ENCODE peak calls at places on chromosomes 3 and 15, in eight cellular contexts. E is IMR-90, R is SK-N-SH, F is K562, S is neural progenitor cell, T is PC-3, K is fibroblast of lung, M is mammary epithelial cell. P is an unnamed sample. For H3K9me3 and H4K20me1, the result is how much of the 10 kb centered on the place peaks cover.

GRCh38 chr3:8324727-8325126 is 176.9 kb upstream of the LMCD1 start:
- DNase-seq in E (peak), R (peak), F (no peak), S (peak), T (peak), K (peak), M (peak), P (peak)

GRCh38 chr3:196454935-196455334 is 22.7 kb upstream of the UBXN7 start:
- DNase-seq in E (peak), R (no peak), F (no peak), S (no peak), T (no peak), K (no peak), M (no peak), P (no peak)

GRCh38 chr15:50344006-50344464 is 11.0 kb downstream of the GABPB1 start:
- DNase-seq in E (no peak), R (no peak), F (no peak), S (no peak), T (no peak), K (no peak), M (no peak), P (no peak)

GRCh38 chr3:5039585-5039984 is 60.3 kb downstream of the BHLHE40 start:
- DNase-seq in E (no peak), R (no peak), F (no peak), S (no peak), T (no peak), K (no peak), M (no peak), P (no peak)

GRCh38 chr15:76185716-76186115 is 125.6 kb downstream of the ETFA start:
- DNase-seq in E (peak), R (no peak), F (peak), S (peak), T (peak), K (peak), M (peak), P (peak)

GRCh38 chr3:51568978-51569377 is 30.5 kb downstream of the RAD54L2 start:
- DNase-seq in E (peak), R (no peak), F (no peak), S (no peak), T (no peak), K (no peak), M (no peak), P (no peak)

GRCh38 chr15:48062476-48062875 is 58.3 kb upstream of the SLC24A5 start:
- DNase-seq in E (peak), R (peak), F (no peak), S (no peak), T (peak), K (peak), M (no peak), P (no peak)

GRCh38 chr3:183584246-183584913 is 28.9 kb upstream of the KLHL6 start:
- DNase-seq in E (peak), R (peak), F (no peak), S (no peak), T (no peak), K (peak), M (no peak), P (peak)

GRCh38 chr15:41263891-41264351 is 32.9 kb downstream of the CHP1 start:
- DNase-seq in E (peak), R (no peak), F (no peak), S (peak), T (no peak), K (peak), M (no peak), P (peak)

GRCh38 chr3:53350652-53351051 is 3.3 kb upstream of the DCP1A start:
- DNase-seq in E (peak), R (peak), F (peak), S (peak), T (peak), K (peak), M (no peak), P (peak)

GRCh38 chr15:34336947-34337556 is 529 bp downstream of the SLC12A6 start:
- DNase-seq in E (no peak), R (no peak), F (no peak), S (peak), T (no peak), K (no peak), M (peak), P (peak)

GRCh38 chr15:31261266-31262142 is 65.1 kb upstream of the KLF13 start:
- DNase-seq in E (no peak), R (no peak), F (no peak), S (no peak), T (no peak), K (no peak), M (no peak), P (no peak)

GRCh38 chr15:63531586-63531985 is 27.2 kb downstream of the USP3 start:
- DNase-seq in E (no peak), R (no peak), F (peak), S (no peak), T (no peak), K (no peak), M (no peak), P (no peak)

DNA sequence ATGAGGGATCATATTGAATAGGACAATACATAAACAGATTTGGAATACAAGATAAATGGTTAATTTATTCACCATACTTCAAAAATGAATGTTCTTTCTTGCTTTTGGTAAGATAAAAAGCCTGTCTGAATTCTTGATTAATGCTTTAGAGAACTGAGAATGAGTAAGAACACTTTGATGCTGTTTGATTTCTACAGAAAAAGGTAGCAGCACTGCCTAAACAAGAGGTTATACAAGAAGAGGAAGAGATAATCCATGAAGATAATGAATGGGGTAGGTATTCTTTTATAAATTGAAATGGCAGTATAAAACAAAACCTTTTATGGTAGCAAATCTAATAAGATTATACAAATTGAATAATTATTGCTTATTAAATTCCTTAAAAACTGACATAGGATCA is 15.3 kb downstream of the UBA5 start:
- DNase-seq in E (no peak), R (no peak), F (no peak), S (no peak), T (no peak), K (no peak), M (no peak), P (no peak)
- H3K9me3 ChIP-seq in E (under half), R (under half), F (under half), S (under half), T (under half), K (under half), M (under half), P (under half)

GRCh38 chr15:71049706-71050422 is 65.4 kb upstream of the THSD4 start:
- DNase-seq in E (peak), R (no peak), F (no peak), S (peak), T (peak), K (peak), M (peak), P (no peak)
- H4K20me1 ChIP-seq in E (under half), R (under half), F (under half), S (under half), T (under half), K (under half), M (under half), P (under half)

GRCh38 chr3:43077261-43077660 is 28.6 kb downstream of the POMGNT2 start:
- DNase-seq in E (no peak), R (no peak), F (no peak), S (no peak), T (no peak), K (no peak), M (no peak), P (no peak)

GRCh38 chr3:43076857-43077256 is 29.0 kb downstream of the POMGNT2 start:
- DNase-seq in E (no peak), R (peak), F (no peak), S (no peak), T (no peak), K (peak), M (no peak), P (no peak)

GRCh38 chr3:43074901-43075689 is 30.8 kb downstream of the POMGNT2 start:
- DNase-seq in E (no peak), R (no peak), F (no peak), S (no peak), T (no peak), K (peak), M (no peak), P (no peak)

GRCh38 chr3:43074482-43074881 is 31.4 kb downstream of the POMGNT2 start:
- DNase-seq in E (no peak), R (no peak), F (no peak), S (no peak), T (no peak), K (no peak), M (no peak), P (no peak)

GRCh38 chr3:43075904-43076661 is 29.8 kb downstream of the POMGNT2 start:
- DNase-seq in E (no peak), R (no peak), F (no peak), S (no peak), T (no peak), K (no peak), M (no peak), P (no peak)
- H3K9ac ChIP-seq in E (no peak), R (no peak), F (no peak), S (no peak), T (no peak), K (no peak), M (no peak), P (no peak)

DNA sequence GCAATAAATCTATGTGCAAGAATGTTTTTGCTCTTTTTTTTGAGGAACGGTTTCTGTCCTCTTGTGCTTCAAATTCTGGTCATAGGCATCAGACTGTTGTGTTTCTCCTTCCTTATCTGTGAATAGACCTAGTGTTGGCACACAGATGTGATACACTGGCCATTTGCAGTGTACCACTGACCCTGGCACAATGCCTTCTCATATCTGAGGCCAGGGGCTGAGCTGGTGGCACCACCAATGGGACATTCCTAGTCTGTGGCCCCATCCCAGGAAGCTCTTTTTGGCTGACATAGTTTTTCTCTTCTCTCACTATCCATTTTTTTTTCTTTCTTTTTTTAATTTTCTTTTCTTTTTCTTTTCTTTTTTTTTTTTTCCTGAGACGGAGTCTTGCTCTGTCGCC is 40.4 kb downstream of the SH3GL3 start:
- DNase-seq in E (no peak), R (no peak), F (no peak), S (no peak), T (no peak), K (no peak), M (no peak), P (no peak)
- H3K9me3 ChIP-seq in E (under half), R (under half), F (under half), S (under half), T (under half), K (under half), M (under half), P (under half)

GRCh38 chr3:37330466-37330865 is 156.1 kb upstream of the LRRFIP2 start:
- DNase-seq in E (no peak), R (no peak), F (no peak), S (no peak), T (no peak), K (no peak), M (no peak), P (no peak)
- H4K20me1 ChIP-seq in E (under half), R (under half), F (under half), S (under half), T (under half), K (under half), M (under half), P (under half)

GRCh38 chr15:40246496-40247275 is 7.8 kb downstream of the PAK6 start:
- DNase-seq in E (no peak), R (no peak), F (no peak), S (no peak), T (no peak), K (no peak), M (no peak), P (no peak)

GRCh38 chr15:40243126-40243810 is 4.4 kb downstream of the PAK6 start:
- DNase-seq in E (no peak), R (no peak), F (peak), S (no peak), T (no peak), K (no peak), M (peak), P (no peak)

GRCh38 chr15:40242671-40243070 is 3.8 kb downstream of the PAK6 start:
- DNase-seq in E (no peak), R (no peak), F (no peak), S (no peak), T (no peak), K (no peak), M (no peak), P (no peak)

GRCh38 chr15:40245666-40246065 is 6.8 kb downstream of the PAK6 start:
- DNase-seq in E (no peak), R (no peak), F (no peak), S (no peak), T (no peak), K (no peak), M (no peak), P (no peak)

DNA sequence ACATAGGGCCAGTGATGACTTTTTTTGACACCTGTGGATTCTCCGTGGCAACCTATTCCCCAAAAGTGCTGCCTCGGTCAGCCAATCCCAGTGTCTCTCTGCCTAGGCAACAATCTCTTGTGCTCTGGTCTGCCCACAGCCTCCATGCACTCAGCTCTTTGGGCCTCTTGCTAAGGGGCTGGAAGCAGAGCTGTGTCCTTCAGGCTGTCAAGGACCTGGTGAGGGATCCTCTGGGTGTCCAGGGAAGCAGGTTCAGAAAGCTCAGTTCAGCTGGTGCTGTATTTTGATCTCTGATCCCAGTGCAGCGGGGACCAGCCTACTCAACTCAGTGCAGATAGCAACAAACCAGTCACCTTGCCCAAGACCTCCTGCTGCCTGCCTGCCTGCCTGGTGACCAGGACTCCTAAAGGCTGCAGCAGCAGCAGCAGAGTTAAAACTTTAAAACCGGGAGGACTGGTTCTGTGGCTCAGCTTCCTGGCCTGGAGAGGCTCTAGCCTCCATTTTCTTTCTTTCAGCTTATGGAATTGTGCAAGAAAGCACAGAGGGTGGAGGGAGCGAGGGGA is 6.2 kb downstream of the PAK6 start:
- DNase-seq in E (no peak), R (no peak), F (no peak), S (no peak), T (peak), K (no peak), M (peak), P (no peak)
- H3K9ac ChIP-seq in E (no peak), R (no peak), F (peak), S (no peak), T (no peak), K (no peak), M (no peak), P (no peak)

DNA sequence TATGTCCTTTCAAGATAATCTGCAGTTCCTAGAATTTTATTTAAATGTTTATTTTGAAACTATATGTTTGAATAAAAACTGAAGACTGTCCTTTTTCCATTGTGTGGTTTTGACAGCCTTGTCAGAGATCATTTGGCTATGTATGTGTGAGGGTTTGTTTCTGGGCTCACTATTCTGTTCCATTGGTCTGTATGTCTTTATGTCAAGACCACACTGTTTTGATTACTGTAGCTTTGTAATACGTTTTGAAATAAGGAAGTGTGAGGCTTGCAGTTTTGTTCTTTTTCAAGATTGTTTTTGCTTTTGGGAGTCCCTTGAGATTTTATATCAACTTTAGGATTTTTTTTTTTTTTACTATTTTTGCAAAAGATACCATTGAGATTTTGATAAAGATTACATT is 42.0 kb downstream of the PIAS1 start:
- DNase-seq in E (no peak), R (no peak), F (no peak), S (no peak), T (no peak), K (no peak), M (no peak), P (no peak)
- H3K9me3 ChIP-seq in E (under half), R (under half), F (under half), S (under half), T (under half), K (under half), M (under half), P (under half)

GRCh38 chr3:32876920-32877319 is 59.1 kb downstream of the TRIM71 start:
- DNase-seq in E (no peak), R (no peak), F (no peak), S (no peak), T (no peak), K (no peak), M (no peak), P (no peak)
- H4K20me1 ChIP-seq in E (under half), R (under half), F (under half), S (half or more), T (under half), K (under half), M (under half), P (under half)